ENCODE peak calls at places on chromosomes 3 and 15, in five cellular contexts. P is heart left ventricle; X is GM23338; D is brain pericyte; U is CD8-positive, alpha-beta T cell. O is an unnamed sample.

GRCh38 chr15:91141102-91141501 is 41.0 kb downstream of the SV2B start:
- DNase-seq in P (no peak), X (no peak), D (no peak), U (no peak), O (no peak)

GRCh38 chr15:59035157-59035556 is 47.7 kb downstream of the RNF111 start:
- DNase-seq in P (no peak), X (no peak), D (no peak), U (no peak), O (no peak)

GRCh38 chr3:169695051-169695450 is 31.5 kb upstream of the MECOM start:
- DNase-seq in P (no peak), X (no peak), D (no peak), U (no peak), O (no peak)

GRCh38 chr3:140233702-140234101 is 298.7 kb downstream of the CLSTN2 start:
- DNase-seq in P (no peak), X (no peak), D (no peak), U (no peak), O (no peak)

GRCh38 chr3:25037049-25037547 is 391.0 kb upstream of the RARB start:
- DNase-seq in P (no peak), X (no peak), D (peak), U (no peak), O (peak)

GRCh38 chr3:157282261-157283191 is 122.6 kb upstream of the CCNL1 start:
- DNase-seq in P (no peak), X (no peak), D (no peak), U (no peak), O (peak)

GRCh38 chr15:31488437-31489204 is 162.0 kb downstream of the KLF13 start:
- DNase-seq in P (no peak), X (peak), D (peak), U (no peak), O (peak)

GRCh38 chr15:40010681-40011080 is 28.3 kb downstream of the SRP14 start:
- DNase-seq in P (no peak), X (no peak), D (no peak), U (no peak), O (no peak)

GRCh38 chr3:88149146-88149515 is 628 bp upstream of the C3orf38 start:
- DNase-seq in P (no peak), X (peak), D (no peak), U (no peak), O (no peak)

GRCh38 chr3:149581681-149582349 is 76.0 kb downstream of the WWTR1 start:
- DNase-seq in P (no peak), X (no peak), D (peak), U (no peak), O (no peak)

GRCh38 chr3:197407053-197407452 is 108.6 kb upstream of the DLG1 start:
- DNase-seq in P (no peak), X (no peak), D (no peak), U (no peak), O (no peak)

GRCh38 chr3:195169011-195169410 is 101.9 kb downstream of the XXYLT1 start:
- DNase-seq in P (no peak), X (no peak), D (no peak), U (no peak), O (no peak)

GRCh38 chr3:126986001-126986400 is 3.1 kb downstream of the PLXNA1 start:
- DNase-seq in P (no peak), X (no peak), D (no peak), U (no peak), O (no peak)

GRCh38 chr3:62372621-62373041 is 719 bp downstream of the FEZF2 start:
- DNase-seq in P (no peak), X (no peak), D (no peak), U (no peak), O (no peak)

GRCh38 chr3:72050048-72050632 is 265.2 kb upstream of the PROK2 start:
- DNase-seq in P (no peak), X (no peak), D (no peak), U (no peak), O (no peak)

GRCh38 chr3:75978686-75979085 is 193.3 kb upstream of the ZNF717 start:
- DNase-seq in P (no peak), X (no peak), D (no peak), U (no peak), O (no peak)

GRCh38 chr3:132563409-132564074 is 33.5 kb upstream of the ACKR4 start:
- DNase-seq in P (no peak), X (no peak), D (no peak), U (no peak), O (no peak)

GRCh38 chr3:190424478-190425439 is 24.9 kb downstream of the TMEM207 start:
- DNase-seq in P (peak), X (peak), D (peak), U (no peak), O (no peak)

GRCh38 chr3:175294793-175295192 is 435.7 kb downstream of the NAALADL2 start:
- DNase-seq in P (no peak), X (no peak), D (no peak), U (no peak), O (no peak)

GRCh38 chr3:31568649-31569048 is 35.9 kb downstream of the STT3B start:
- DNase-seq in P (no peak), X (no peak), D (no peak), U (no peak), O (no peak)

GRCh38 chr15:90062729-90063684 is 39.3 kb downstream of the IDH2 start:
- DNase-seq in P (peak), X (no peak), D (no peak), U (no peak), O (no peak)

GRCh38 chr3:58260733-58261132 is 23.1 kb downstream of the ABHD6 start:
- DNase-seq in P (no peak), X (no peak), D (no peak), U (no peak), O (no peak)

GRCh38 chr3:47370887-47371697 is 9.7 kb upstream of the PTPN23 start:
- DNase-seq in P (no peak), X (peak), D (no peak), U (no peak), O (no peak)

GRCh38 chr3:127754411-127755304 is 67.7 kb downstream of the MGLL start:
- DNase-seq in P (no peak), X (no peak), D (no peak), U (no peak), O (no peak)

GRCh38 chr3:30461311-30461710 is 145.1 kb upstream of the TGFBR2 start:
- DNase-seq in P (no peak), X (no peak), D (no peak), U (no peak), O (no peak)

GRCh38 chr3:108029466-108029865 is 61.4 kb downstream of the CD47 start:
- DNase-seq in P (no peak), X (no peak), D (no peak), U (no peak), O (no peak)

GRCh38 chr15:98421419-98422085 is 226.8 kb upstream of the IGF1R start:
- DNase-seq in P (peak), X (peak), D (no peak), U (peak), O (no peak)

GRCh38 chr3:15815696-15816095 is 17.9 kb upstream of the ANKRD28 start:
- DNase-seq in P (no peak), X (no peak), D (no peak), U (no peak), O (peak)

GRCh38 chr3:24111711-24112110 is 166.6 kb downstream of the NR1D2 start:
- DNase-seq in P (no peak), X (no peak), D (no peak), U (no peak), O (no peak)

GRCh38 chr3:50616770-50617095 is 218 bp upstream of the MAPKAPK3 start:
- DNase-seq in P (peak), X (peak), D (peak), U (peak), O (no peak)

GRCh38 chr3:172153335-172153861 is 114.0 kb downstream of the FNDC3B start:
- DNase-seq in P (peak), X (no peak), D (peak), U (no peak), O (peak)

GRCh38 chr15:39736646-39737550 is 45.7 kb downstream of the FSIP1 start:
- DNase-seq in P (peak), X (no peak), D (no peak), U (no peak), O (no peak)

GRCh38 chr15:75531041-75531450 is 48.1 kb downstream of the PTPN9 start:
- DNase-seq in P (peak), X (no peak), D (no peak), U (no peak), O (no peak)

GRCh38 chr3:195087321-195087720 is 183.6 kb downstream of the XXYLT1 start:
- DNase-seq in P (peak), X (peak), D (no peak), U (no peak), O (no peak)

GRCh38 chr3:102174312-102174712 is 260.5 kb upstream of the ZPLD1 start:
- DNase-seq in P (no peak), X (no peak), D (peak), U (no peak), O (no peak)

GRCh38 chr3:45915080-45915479 is 28.2 kb upstream of the CXCR6 start:
- DNase-seq in P (no peak), X (no peak), D (no peak), U (no peak), O (no peak)

GRCh38 chr15:85044251-85044853 is 62.7 kb downstream of the PDE8A start:
- DNase-seq in P (no peak), X (peak), D (no peak), U (peak), O (no peak)

GRCh38 chr15:40054746-40055575 is 16.0 kb upstream of the SRP14 start:
- DNase-seq in P (peak), X (no peak), D (peak), U (no peak), O (no peak)